ENCODE peak calls at places on chromosomes 13 and 19, in seven cellular contexts. N is mucosa of descending colon, F is body of pancreas, R is right cardiac atrium, X is heart left ventricle, M is heart right ventricle, W is GM23338. A is an unnamed sample.

GRCh38 chr13:37485766-37486165 is 112.8 kb downstream of the POSTN start:
- ATAC-seq in M (no peak), R (peak; percentile 28), W (no peak), N (no peak), F (no peak), X (peak; percentile 37), A (no peak)

GRCh38 chr19:42178791-42179500 is 38.5 kb downstream of the DEDD2 start:
- ATAC-seq in F (no peak), R (no peak), X (no peak), M (no peak), W (peak; percentile 59), N (no peak), A (no peak)

GRCh38 chr19:47183579-47183978 is 47.4 kb downstream of the BBC3 start:
- ATAC-seq in R (peak; percentile 51), M (no peak), N (no peak), X (peak; percentile 43), W (no peak), F (no peak), A (no peak)

GRCh38 chr13:30091691-30092090 is 215.7 kb downstream of the KATNAL1 start:
- ATAC-seq in M (no peak), W (no peak), R (no peak), X (no peak), F (no peak), N (no peak), A (no peak)

GRCh38 chr19:422213-422916 is 13.4 kb upstream of the C2CD4C start:
- ATAC-seq in R (no peak), N (no peak), F (no peak), M (no peak), X (no peak), W (no peak), A (no peak)

GRCh38 chr13:33953203-33953602 is 135.3 kb downstream of the RFC3 start:
- ATAC-seq in F (no peak), X (no peak), W (no peak), N (no peak), R (no peak), M (no peak), A (no peak)

GRCh38 chr13:110559429-110559943 is 2.0 kb downstream of the RAB20 start:
- ATAC-seq in X (peak; percentile 55), M (peak; percentile 30), N (peak; percentile 39), F (peak; percentile 28), R (no peak), W (no peak), A (no peak)

GRCh38 chr19:15666883-15667282 is 6.0 kb upstream of the CYP4F12 start:
- ATAC-seq in X (no peak), W (no peak), M (no peak), F (no peak), N (peak; percentile 93), R (no peak), A (no peak)

GRCh38 chr13:96552523-96552922 is 441.8 kb downstream of the OXGR1 start:
- ATAC-seq in W (no peak), F (no peak), N (no peak), R (no peak), X (no peak), M (no peak), A (no peak)

GRCh38 chr13:76856141-76856571 is 30.0 kb downstream of the KCTD12 start:
- ATAC-seq in F (no peak), M (no peak), W (no peak), N (peak; percentile 38), X (no peak), R (no peak), A (peak; percentile 46)

GRCh38 chr19:34244611-34245299 is 9.6 kb upstream of the GARRE1 start:
- ATAC-seq in W (no peak), M (peak; percentile 42), N (no peak), R (peak; percentile 40), F (no peak), X (peak; percentile 54), A (no peak)

GRCh38 chr13:28955264-28955966 is 135.3 kb downstream of the MTUS2 start:
- ATAC-seq in W (no peak), R (peak; percentile 84), N (no peak), X (peak; percentile 91), F (no peak), M (peak; percentile 86), A (no peak)

GRCh38 chr13:91904597-91904996 is 506.2 kb downstream of the GPC5 start:
- ATAC-seq in F (no peak), W (no peak), X (no peak), M (no peak), R (no peak), N (no peak), A (no peak)

GRCh38 chr19:40282209-40282580 is 3.0 kb downstream of the AKT2 start:
- ATAC-seq in F (no peak), W (no peak), N (no peak), R (no peak), M (no peak), X (no peak), A (no peak)

GRCh38 chr19:40284501-40285352 is at the start of gene AKT2:
- ATAC-seq in W (peak; percentile 74), M (peak; percentile 47), F (peak; percentile 34), R (peak; percentile 50), N (peak; percentile 53), X (no peak), A (peak; percentile 59)

GRCh38 chr19:40284251-40284500 is 969 bp downstream of the AKT2 start:
- ATAC-seq in R (no peak), F (no peak), X (no peak), W (no peak), N (no peak), M (no peak), A (no peak)

GRCh38 chr19:40282920-40283319 is 2.2 kb downstream of the AKT2 start:
- ATAC-seq in N (no peak), W (no peak), F (no peak), X (no peak), M (no peak), R (no peak), A (no peak)

GRCh38 chr19:40283414-40284250 is 1.5 kb downstream of the AKT2 start:
- ATAC-seq in F (peak; percentile 23), X (no peak), M (no peak), N (no peak), R (no peak), W (no peak), A (no peak)
- H3K4me1 ChIP-seq in F (peaks cover 62% of the 10 kb centered on the region), X (peaks cover 67% of the 10 kb centered on the region), M (peaks cover 50% of the 10 kb centered on the region), N (peaks cover 44% of the 10 kb centered on the region), R (peaks cover 17% of the 10 kb centered on the region), W (peaks cover 14% of the 10 kb centered on the region), A (no peaks in the 10 kb centered on the region)

DNA sequence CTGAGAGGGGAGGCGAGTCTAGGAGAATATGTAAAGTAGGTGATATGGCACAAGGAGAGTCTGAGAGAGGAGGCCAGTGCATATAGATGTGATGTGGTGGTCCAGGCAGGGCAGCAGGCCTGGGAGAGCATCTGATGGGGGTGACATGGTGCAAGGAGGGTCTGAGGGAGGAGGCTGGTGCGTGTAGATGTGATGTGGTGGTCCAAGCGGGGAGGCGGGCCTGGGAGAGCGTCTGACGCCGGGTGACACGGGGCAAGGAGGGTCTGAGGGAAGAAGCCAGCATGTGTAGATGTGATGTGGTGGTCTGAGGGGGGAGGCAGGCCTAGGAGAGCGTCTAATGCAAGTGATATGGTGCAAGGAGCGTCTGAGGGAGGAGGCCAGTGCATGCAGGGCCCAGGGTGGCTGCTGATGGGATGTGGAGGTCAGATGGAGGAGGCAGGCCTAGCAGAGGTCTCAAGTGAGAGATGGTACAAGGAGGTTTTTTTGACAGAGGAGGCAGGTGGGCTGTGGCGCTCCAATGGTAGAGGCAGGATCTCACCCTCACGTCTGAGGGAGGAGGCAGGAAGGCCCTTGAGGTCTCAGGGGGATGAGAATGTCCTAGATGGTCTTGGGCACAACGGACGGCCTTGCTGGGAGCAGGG is 16.2 kb downstream of the NFIC start:
- ATAC-seq in X (no peak), N (no peak), W (no peak), R (no peak), M (no peak), F (no peak), A (no peak)
- H3K4me1 ChIP-seq in X (peaks cover 79% of the 10 kb centered on the region), N (peaks cover 25% of the 10 kb centered on the region), W (no peaks in the 10 kb centered on the region), R (peaks cover 20% of the 10 kb centered on the region), M (peaks cover 59% of the 10 kb centered on the region), F (peaks cover 92% of the 10 kb centered on the region), A (peaks cover 7% of the 10 kb centered on the region)

DNA sequence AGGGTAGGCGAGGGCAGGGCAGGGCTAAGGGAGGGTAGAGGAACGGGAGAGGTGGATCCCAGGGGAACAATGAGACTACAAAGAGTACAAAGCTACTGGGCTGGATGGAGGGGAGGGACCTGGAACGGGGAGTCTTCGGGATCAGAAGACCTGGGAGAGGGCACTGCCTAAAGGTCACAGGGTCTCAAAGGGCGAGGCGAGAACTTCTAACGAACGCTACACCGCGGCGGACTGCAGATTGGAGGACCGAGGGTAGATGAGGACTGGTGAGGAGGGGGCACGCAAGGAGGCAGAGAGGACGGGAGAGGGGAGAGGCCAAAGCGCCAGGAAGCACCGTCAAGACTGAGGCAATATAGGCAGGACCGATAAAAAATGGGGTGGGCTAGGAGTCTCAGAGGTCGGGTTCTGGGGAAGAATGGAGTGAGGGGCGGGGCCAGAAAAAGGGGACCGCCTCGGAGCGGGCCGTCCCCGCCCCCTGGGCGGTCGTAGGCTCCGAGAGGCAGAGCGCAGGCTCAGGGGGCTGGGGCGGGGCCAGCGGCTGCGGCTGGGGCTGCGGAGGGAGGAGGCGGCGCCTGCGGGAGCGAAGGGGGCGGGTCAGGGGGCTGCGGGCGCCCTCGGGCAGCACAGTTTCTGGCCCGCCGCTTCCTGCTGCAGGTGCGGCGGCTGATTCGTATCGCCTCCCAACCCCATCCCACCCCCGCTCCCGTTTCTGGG is 1.3 kb upstream of the KCNC3 start:
- ATAC-seq in X (peak; percentile 59), N (peak; percentile 48), F (peak; percentile 25), M (peak; percentile 50), W (peak; percentile 29), R (peak; percentile 63), A (peak; percentile 30)
- H3K4me1 ChIP-seq in X (peaks cover 28% of the 10 kb centered on the region), N (peaks cover 10% of the 10 kb centered on the region), F (peaks cover 87% of the 10 kb centered on the region), M (peaks cover 27% of the 10 kb centered on the region), W (peaks cover 27% of the 10 kb centered on the region), R (peaks cover 3% of the 10 kb centered on the region), A (peaks cover 81% of the 10 kb centered on the region)

GRCh38 chr13:114125589-114125988 is 6.8 kb downstream of the RASA3 start:
- ATAC-seq in F (no peak), W (no peak), X (no peak), M (no peak), N (no peak), R (no peak), A (no peak)
- H3K4me1 ChIP-seq in F (peaks cover 11% of the 10 kb centered on the region), W (peaks cover 33% of the 10 kb centered on the region), X (peaks cover 59% of the 10 kb centered on the region), M (peaks cover 49% of the 10 kb centered on the region), N (peaks cover 19% of the 10 kb centered on the region), R (peaks cover 13% of the 10 kb centered on the region), A (peaks cover 49% of the 10 kb centered on the region)

DNA sequence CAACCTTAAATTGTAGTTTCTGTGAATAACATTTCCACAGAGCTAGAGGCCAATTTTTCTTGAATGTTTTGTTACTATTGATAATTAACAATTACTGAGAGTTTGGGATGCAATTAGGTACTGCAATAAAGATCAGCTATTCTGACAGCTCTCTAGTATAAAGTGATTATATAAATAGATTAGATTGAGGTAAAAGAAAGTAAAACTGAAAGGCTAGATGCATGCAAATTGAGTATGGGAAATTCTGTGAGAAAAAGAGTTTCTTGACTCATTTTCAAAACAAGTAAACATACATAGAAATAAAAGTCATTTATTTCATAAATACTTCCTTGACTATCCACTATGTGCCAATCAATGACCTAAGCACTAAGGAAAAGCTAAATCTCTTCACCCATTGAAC is 1087.5 kb upstream of the ATXN8OS start:
- ATAC-seq in M (no peak), R (no peak), N (no peak), W (no peak), F (no peak), X (no peak), A (no peak)
- H3K4me1 ChIP-seq in M (no peaks in the 10 kb centered on the region), R (no peaks in the 10 kb centered on the region), N (no peaks in the 10 kb centered on the region), W (no peaks in the 10 kb centered on the region), F (no peaks in the 10 kb centered on the region), X (no peaks in the 10 kb centered on the region), A (no peaks in the 10 kb centered on the region)